ENCODE peak calls at places on chromosome 3, in seven cellular contexts. One of them, this sample, is unnamed.

GRCh38 chr3:42520906-42521305 is 18.5 kb downstream of the VIPR1 start:
- DNase-seq in astrocyte of the cerebellum: no peak
- DNase-seq in dorsolateral prefrontal cortex: no peak
- DNase-seq in psoas muscle: no peak
- DNase-seq in astrocyte: no peak
- DNase-seq in vagina: no peak
- DNase-seq in Jurkat, Clone E6-1: no peak
- DNase-seq in this sample: no peak

GRCh38 chr3:58647661-58648141 is 18.9 kb downstream of the FAM3D start:
- DNase-seq in astrocyte of the cerebellum: no peak
- DNase-seq in dorsolateral prefrontal cortex: no peak
- DNase-seq in psoas muscle: no peak
- DNase-seq in astrocyte: no peak
- DNase-seq in vagina: no peak
- DNase-seq in Jurkat, Clone E6-1: peak
- DNase-seq in this sample: no peak

GRCh38 chr3:41041457-41041856 is 157.8 kb upstream of the CTNNB1 start:
- DNase-seq in astrocyte of the cerebellum: no peak
- DNase-seq in dorsolateral prefrontal cortex: no peak
- DNase-seq in psoas muscle: no peak
- DNase-seq in astrocyte: no peak
- DNase-seq in vagina: no peak
- DNase-seq in Jurkat, Clone E6-1: no peak
- DNase-seq in this sample: no peak

GRCh38 chr3:197468866-197469382 is 86.8 kb downstream of the BDH1 start:
- DNase-seq in astrocyte of the cerebellum: no peak
- DNase-seq in dorsolateral prefrontal cortex: no peak
- DNase-seq in psoas muscle: no peak
- DNase-seq in astrocyte: no peak
- DNase-seq in vagina: no peak
- DNase-seq in Jurkat, Clone E6-1: no peak
- DNase-seq in this sample: no peak

GRCh38 chr3:50150863-50151686 is 4.0 kb upstream of the SEMA3F start:
- DNase-seq in astrocyte of the cerebellum: no peak
- DNase-seq in dorsolateral prefrontal cortex: no peak
- DNase-seq in psoas muscle: no peak
- DNase-seq in astrocyte: no peak
- DNase-seq in vagina: no peak
- DNase-seq in Jurkat, Clone E6-1: no peak
- DNase-seq in this sample: no peak

GRCh38 chr3:33202581-33203457 is 15.8 kb downstream of the SUSD5 start:
- DNase-seq in astrocyte of the cerebellum: no peak
- DNase-seq in dorsolateral prefrontal cortex: peak
- DNase-seq in psoas muscle: no peak
- DNase-seq in astrocyte: peak
- DNase-seq in vagina: no peak
- DNase-seq in Jurkat, Clone E6-1: no peak
- DNase-seq in this sample: no peak

GRCh38 chr3:11570789-11571495 is 72.8 kb downstream of the VGLL4 start:
- DNase-seq in astrocyte of the cerebellum: no peak
- DNase-seq in dorsolateral prefrontal cortex: no peak
- DNase-seq in psoas muscle: no peak
- DNase-seq in astrocyte: peak
- DNase-seq in vagina: no peak
- DNase-seq in Jurkat, Clone E6-1: no peak
- DNase-seq in this sample: no peak

GRCh38 chr3:183318846-183319770 is 66.1 kb downstream of the B3GNT5 start:
- DNase-seq in astrocyte of the cerebellum: no peak
- DNase-seq in dorsolateral prefrontal cortex: no peak
- DNase-seq in psoas muscle: no peak
- DNase-seq in astrocyte: no peak
- DNase-seq in vagina: no peak
- DNase-seq in Jurkat, Clone E6-1: peak
- DNase-seq in this sample: no peak

GRCh38 chr3:44444437-44444836 is 33.0 kb downstream of the ZNF445 start:
- DNase-seq in astrocyte of the cerebellum: no peak
- DNase-seq in dorsolateral prefrontal cortex: no peak
- DNase-seq in psoas muscle: no peak
- DNase-seq in astrocyte: no peak
- DNase-seq in vagina: no peak
- DNase-seq in Jurkat, Clone E6-1: no peak
- DNase-seq in this sample: no peak

GRCh38 chr3:180987344-180987743 is 2.2 kb downstream of the DNAJC19 start:
- DNase-seq in astrocyte of the cerebellum: no peak
- DNase-seq in dorsolateral prefrontal cortex: no peak
- DNase-seq in psoas muscle: no peak
- DNase-seq in astrocyte: no peak
- DNase-seq in vagina: no peak
- DNase-seq in Jurkat, Clone E6-1: no peak
- DNase-seq in this sample: no peak

GRCh38 chr3:179495483-179495882 is 44.2 kb upstream of the GNB4 start:
- DNase-seq in astrocyte of the cerebellum: no peak
- DNase-seq in dorsolateral prefrontal cortex: no peak
- DNase-seq in psoas muscle: no peak
- DNase-seq in astrocyte: no peak
- DNase-seq in vagina: no peak
- DNase-seq in Jurkat, Clone E6-1: no peak
- DNase-seq in this sample: no peak

GRCh38 chr3:131907809-131908208 is 127.0 kb downstream of the CPNE4 start:
- DNase-seq in astrocyte of the cerebellum: no peak
- DNase-seq in dorsolateral prefrontal cortex: no peak
- DNase-seq in psoas muscle: no peak
- DNase-seq in astrocyte: no peak
- DNase-seq in vagina: no peak
- DNase-seq in Jurkat, Clone E6-1: no peak
- DNase-seq in this sample: no peak

GRCh38 chr3:46604127-46604526 is 8.2 kb upstream of the FAM240A start:
- DNase-seq in astrocyte of the cerebellum: no peak
- DNase-seq in dorsolateral prefrontal cortex: no peak
- DNase-seq in psoas muscle: no peak
- DNase-seq in astrocyte: no peak
- DNase-seq in vagina: no peak
- DNase-seq in Jurkat, Clone E6-1: no peak
- DNase-seq in this sample: no peak

GRCh38 chr3:60752800-60753199 is 498.5 kb downstream of the FHIT start:
- DNase-seq in astrocyte of the cerebellum: no peak
- DNase-seq in dorsolateral prefrontal cortex: no peak
- DNase-seq in psoas muscle: no peak
- DNase-seq in astrocyte: peak
- DNase-seq in vagina: no peak
- DNase-seq in Jurkat, Clone E6-1: no peak
- DNase-seq in this sample: peak

GRCh38 chr3:171825222-171825828 is 15.0 kb upstream of the PLD1 start:
- DNase-seq in astrocyte of the cerebellum: no peak
- DNase-seq in dorsolateral prefrontal cortex: no peak
- DNase-seq in psoas muscle: no peak
- DNase-seq in astrocyte: peak
- DNase-seq in vagina: no peak
- DNase-seq in Jurkat, Clone E6-1: no peak
- DNase-seq in this sample: peak

GRCh38 chr3:81451611-81452010 is 309.8 kb downstream of the GBE1 start:
- DNase-seq in astrocyte of the cerebellum: peak
- DNase-seq in dorsolateral prefrontal cortex: no peak
- DNase-seq in psoas muscle: no peak
- DNase-seq in astrocyte: peak
- DNase-seq in vagina: no peak
- DNase-seq in Jurkat, Clone E6-1: no peak
- DNase-seq in this sample: no peak

GRCh38 chr3:133548090-133548489 is 25.4 kb upstream of the CDV3 start:
- DNase-seq in astrocyte of the cerebellum: no peak
- DNase-seq in dorsolateral prefrontal cortex: no peak
- DNase-seq in psoas muscle: no peak
- DNase-seq in astrocyte: peak
- DNase-seq in vagina: no peak
- DNase-seq in Jurkat, Clone E6-1: no peak
- DNase-seq in this sample: no peak

GRCh38 chr3:8143186-8143585 is 358.4 kb upstream of the LMCD1 start:
- DNase-seq in astrocyte of the cerebellum: no peak
- DNase-seq in dorsolateral prefrontal cortex: no peak
- DNase-seq in psoas muscle: no peak
- DNase-seq in astrocyte: peak
- DNase-seq in vagina: no peak
- DNase-seq in Jurkat, Clone E6-1: no peak
- DNase-seq in this sample: no peak

GRCh38 chr3:181712190-181712504 is 422 bp downstream of the SOX2 start:
- DNase-seq in astrocyte of the cerebellum: no peak
- DNase-seq in dorsolateral prefrontal cortex: no peak
- DNase-seq in psoas muscle: no peak
- DNase-seq in astrocyte: no peak
- DNase-seq in vagina: no peak
- DNase-seq in Jurkat, Clone E6-1: no peak
- DNase-seq in this sample: no peak

GRCh38 chr3:21673393-21673792 is 77.6 kb downstream of the ZNF385D start:
- DNase-seq in astrocyte of the cerebellum: no peak
- DNase-seq in dorsolateral prefrontal cortex: no peak
- DNase-seq in psoas muscle: no peak
- DNase-seq in astrocyte: no peak
- DNase-seq in vagina: no peak
- DNase-seq in Jurkat, Clone E6-1: no peak
- DNase-seq in this sample: no peak

GRCh38 chr3:113948015-113948917 is 453 bp downstream of the ZDHHC23 start:
- DNase-seq in astrocyte of the cerebellum: no peak
- DNase-seq in dorsolateral prefrontal cortex: no peak
- DNase-seq in psoas muscle: peak
- DNase-seq in astrocyte: no peak
- DNase-seq in vagina: no peak
- DNase-seq in Jurkat, Clone E6-1: no peak
- DNase-seq in this sample: no peak

GRCh38 chr3:113947372-113948014 is at the start of gene ZDHHC23:
- DNase-seq in astrocyte of the cerebellum: peak
- DNase-seq in dorsolateral prefrontal cortex: no peak
- DNase-seq in psoas muscle: peak
- DNase-seq in astrocyte: peak
- DNase-seq in vagina: no peak
- DNase-seq in Jurkat, Clone E6-1: no peak
- DNase-seq in this sample: no peak

DNA sequence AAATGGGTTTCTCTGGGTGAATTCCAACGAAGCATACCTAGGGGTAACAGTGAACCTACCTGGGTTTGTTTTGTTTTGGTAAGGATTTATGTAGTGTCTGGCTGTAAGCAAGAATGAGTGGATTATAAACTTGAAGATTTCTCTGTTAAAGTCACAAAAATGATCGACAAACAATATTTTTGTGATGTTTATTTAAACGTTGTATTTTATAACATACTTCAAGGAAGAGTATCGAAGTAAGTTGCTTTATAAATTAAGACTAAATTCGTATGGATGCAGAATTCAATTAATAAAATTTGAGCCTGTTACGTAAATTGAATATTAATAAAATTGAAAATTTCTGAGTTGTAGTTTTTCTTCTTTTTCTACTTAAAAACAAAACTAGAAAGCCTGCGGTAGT is 982 bp upstream of the ZDHHC23 start:
- DNase-seq in astrocyte of the cerebellum: no peak
- DNase-seq in dorsolateral prefrontal cortex: no peak
- DNase-seq in psoas muscle: no peak
- DNase-seq in astrocyte: no peak
- DNase-seq in vagina: no peak
- DNase-seq in Jurkat, Clone E6-1: no peak
- DNase-seq in this sample: no peak
- H3K4me3 ChIP-seq in astrocyte of the cerebellum: peak
- H3K4me3 ChIP-seq in dorsolateral prefrontal cortex: peak
- H3K4me3 ChIP-seq in psoas muscle: peak
- H3K4me3 ChIP-seq in astrocyte: peak
- H3K4me3 ChIP-seq in vagina: no peak
- H3K4me3 ChIP-seq in Jurkat, Clone E6-1: peak
- H3K4me3 ChIP-seq in this sample: no peak

DNA sequence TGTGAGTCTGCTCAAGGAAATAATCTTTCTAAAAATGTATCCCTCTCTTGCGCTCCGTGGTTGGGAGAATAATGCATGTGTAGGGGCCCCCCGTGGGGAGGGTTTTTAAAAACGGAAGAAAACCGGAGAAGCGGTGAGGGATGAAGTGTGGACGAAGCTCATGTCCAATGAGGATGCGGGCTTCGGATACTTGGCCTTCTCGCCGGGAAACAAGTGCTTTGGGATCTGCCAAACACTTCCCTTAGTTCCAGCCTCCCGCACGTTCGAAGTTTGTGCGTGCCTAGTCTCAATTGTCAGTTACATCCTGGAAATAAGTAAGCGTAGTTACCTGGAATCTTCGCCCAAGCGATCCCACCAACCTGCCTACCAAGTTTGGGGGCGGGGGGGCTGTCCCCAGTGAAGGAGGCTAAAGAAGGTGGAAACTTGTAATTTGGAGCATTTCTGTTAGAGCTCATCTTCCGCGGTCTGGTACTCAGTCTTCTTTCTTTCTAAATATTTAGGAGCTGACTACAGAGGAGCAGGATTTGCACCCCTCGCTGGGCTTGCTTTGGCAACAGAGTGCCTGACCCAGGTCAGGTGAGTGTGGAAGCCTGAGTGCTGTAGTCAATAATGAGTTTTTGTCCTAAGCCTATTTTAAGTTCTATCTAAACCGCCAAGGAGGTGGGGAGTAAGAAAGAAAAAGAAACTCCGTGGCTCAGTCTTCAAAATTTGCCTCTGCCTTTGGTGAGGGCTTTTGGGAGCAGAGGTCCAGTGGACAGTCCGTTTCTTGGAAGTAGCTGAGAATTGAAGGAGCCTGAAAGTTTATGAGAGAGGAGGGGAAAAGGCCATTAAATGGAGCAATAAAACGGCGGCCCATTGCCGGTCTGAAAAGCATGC is 1.0 kb downstream of the ITPR1 start:
- DNase-seq in astrocyte of the cerebellum: no peak
- DNase-seq in dorsolateral prefrontal cortex: no peak
- DNase-seq in psoas muscle: no peak
- DNase-seq in astrocyte: peak
- DNase-seq in vagina: no peak
- DNase-seq in Jurkat, Clone E6-1: no peak
- DNase-seq in this sample: no peak
- H3K4me3 ChIP-seq in astrocyte of the cerebellum: peak
- H3K4me3 ChIP-seq in dorsolateral prefrontal cortex: peak
- H3K4me3 ChIP-seq in psoas muscle: peak
- H3K4me3 ChIP-seq in astrocyte: peak
- H3K4me3 ChIP-seq in vagina: peak
- H3K4me3 ChIP-seq in Jurkat, Clone E6-1: peak
- H3K4me3 ChIP-seq in this sample: peak

DNA sequence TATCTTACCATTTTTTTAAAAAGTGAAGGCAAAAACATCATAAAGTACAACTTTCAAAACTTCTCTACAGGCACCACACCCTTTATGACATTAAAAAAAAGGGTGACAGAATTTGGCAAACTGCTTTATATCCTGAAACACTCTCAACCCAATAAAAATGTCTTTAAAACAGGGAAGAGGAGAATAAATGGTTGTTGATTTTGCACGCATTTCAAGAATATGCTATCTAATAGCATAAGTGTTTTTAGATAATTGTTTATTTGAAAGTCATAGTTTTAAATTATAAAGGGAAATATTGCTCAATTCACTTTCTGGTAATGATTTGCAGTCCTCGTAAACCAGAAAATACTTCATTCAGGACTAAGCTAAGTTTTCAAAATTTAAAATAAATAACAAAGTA is 1.7 kb upstream of the PCOLCE2 start:
- DNase-seq in astrocyte of the cerebellum: no peak
- DNase-seq in dorsolateral prefrontal cortex: no peak
- DNase-seq in psoas muscle: no peak
- DNase-seq in astrocyte: no peak
- DNase-seq in vagina: no peak
- DNase-seq in Jurkat, Clone E6-1: no peak
- DNase-seq in this sample: no peak
- H3K4me3 ChIP-seq in astrocyte of the cerebellum: no peak
- H3K4me3 ChIP-seq in dorsolateral prefrontal cortex: no peak
- H3K4me3 ChIP-seq in psoas muscle: no peak
- H3K4me3 ChIP-seq in astrocyte: no peak
- H3K4me3 ChIP-seq in vagina: no peak
- H3K4me3 ChIP-seq in Jurkat, Clone E6-1: no peak
- H3K4me3 ChIP-seq in this sample: no peak

GRCh38 chr3:125042725-125043406 is 12.9 kb downstream of the HEG1 start:
- DNase-seq in astrocyte of the cerebellum: no peak
- DNase-seq in dorsolateral prefrontal cortex: no peak
- DNase-seq in psoas muscle: peak
- DNase-seq in astrocyte: no peak
- DNase-seq in vagina: no peak
- DNase-seq in Jurkat, Clone E6-1: no peak
- DNase-seq in this sample: no peak
- H3K4me3 ChIP-seq in astrocyte of the cerebellum: no peak
- H3K4me3 ChIP-seq in dorsolateral prefrontal cortex: peak
- H3K4me3 ChIP-seq in psoas muscle: peak
- H3K4me3 ChIP-seq in astrocyte: no peak
- H3K4me3 ChIP-seq in vagina: peak
- H3K4me3 ChIP-seq in Jurkat, Clone E6-1: no peak
- H3K4me3 ChIP-seq in this sample: no peak

This sample was measured in skeletal muscle cell.